ENCODE peak calls at places on chromosomes 7 and 10, in four cellular contexts. Q is GM12865; S is stimulated activated CD8-positive, alpha-beta memory T cell treated with anti-CD3 and anti-CD28 coated beads, Interleukin-2, amount 100 ng/mL, for 1 hour; M is GM23338. V is an unnamed sample.

GRCh38 chr10:83908987-83909386 is 230.3 kb upstream of the GHITM start:
- DNase-seq in Q (no peak), S (no peak), M (no peak), V (no peak)

GRCh38 chr7:96297873-96298272 is 24.0 kb downstream of the SLC25A13 start:
- DNase-seq in Q (no peak), S (no peak), M (no peak), V (no peak)

GRCh38 chr10:48542471-48543210 is 62.2 kb downstream of the ARHGAP22 start:
- DNase-seq in Q (no peak), S (no peak), M (no peak), V (no peak)

GRCh38 chr10:20248309-20248708 is 432.1 kb downstream of the PLXDC2 start:
- DNase-seq in Q (no peak), S (no peak), M (peak; percentile 52), V (no peak)

GRCh38 chr7:140222797-140223196 is 46.0 kb upstream of the KDM7A start:
- DNase-seq in Q (peak; percentile 51), S (no peak), M (no peak), V (no peak)

GRCh38 chr7:140165422-140165821 is 11.4 kb downstream of the KDM7A start:
- DNase-seq in Q (no peak), S (no peak), M (no peak), V (no peak)

GRCh38 chr10:14163374-14164125 is 167.2 kb downstream of the FRMD4A start:
- DNase-seq in Q (no peak), S (no peak), M (peak; percentile 18), V (no peak)

GRCh38 chr7:55006499-55006898 is 12.3 kb upstream of the EGFR start:
- DNase-seq in Q (no peak), S (no peak), M (peak; percentile 44), V (no peak)

GRCh38 chr10:6918305-6918704 is 338.2 kb upstream of the PRKCQ start:
- DNase-seq in Q (peak; percentile 70), S (peak; percentile 52), M (peak; percentile 67), V (no peak)

GRCh38 chr7:49624611-49625010 is 148.8 kb upstream of the VWC2 start:
- DNase-seq in Q (no peak), S (no peak), M (no peak), V (no peak)

GRCh38 chr10:69416695-69417094 is at the start of gene TACR2:
- DNase-seq in Q (no peak), S (no peak), M (no peak), V (no peak)

GRCh38 chr10:110057461-110057860 is 49.7 kb downstream of the ADD3 start:
- DNase-seq in Q (no peak), S (no peak), M (no peak), V (no peak)

GRCh38 chr7:105454921-105455320 is 66.2 kb upstream of the SRPK2 start:
- DNase-seq in Q (no peak), S (no peak), M (no peak), V (no peak)

GRCh38 chr7:114865564-114865963 is 56.3 kb upstream of the MDFIC start:
- DNase-seq in Q (peak; percentile 80), S (peak; percentile 26), M (peak; percentile 74), V (no peak)

GRCh38 chr10:5545778-5546710 is 21.3 kb downstream of the CALML3 start:
- DNase-seq in Q (no peak), S (no peak), M (no peak), V (no peak)

GRCh38 chr7:158000160-158000559 is 587.5 kb downstream of the PTPRN2 start:
- DNase-seq in Q (no peak), S (no peak), M (peak; percentile 3), V (no peak)

GRCh38 chr7:73828107-73828803 is 2.5 kb upstream of the CLDN4 start:
- DNase-seq in Q (no peak), S (no peak), M (no peak), V (no peak)

GRCh38 chr7:54076619-54077018 is 465.6 kb upstream of the VSTM2A start:
- DNase-seq in Q (no peak), S (no peak), M (no peak), V (no peak)

GRCh38 chr10:129467346-129468119 is 492 bp downstream of the MGMT start:
- DNase-seq in Q (peak; percentile 28), S (no peak), M (peak; percentile 6), V (no peak)

GRCh38 chr7:19749658-19750057 is 23.8 kb downstream of the TMEM196 start:
- DNase-seq in Q (no peak), S (no peak), M (no peak), V (no peak)